ENCODE peak calls at places on chromosomes 6 and 20, in six cellular contexts. A is A673, T is tibial nerve, Y is IMR-90, J is uterus, B is transverse colon. R is an unnamed sample.
A peak's percentile ranks its signal among the peaks of the same experiment; 100 is the strongest.

GRCh38 chr6:143243786-143244185 is 183.1 kb downstream of the AIG1 start:
- DNase-seq in A (no peak), T (no peak), Y (no peak), J (no peak), B (no peak), R (no peak)

GRCh38 chr6:144718431-144718830 is 433.3 kb downstream of the UTRN start:
- DNase-seq in A (no peak), T (no peak), Y (peak; percentile 55), J (no peak), B (no peak), R (no peak)

GRCh38 chr6:26333458-26334297 is 31.3 kb upstream of the BTN3A2 start:
- DNase-seq in A (no peak), T (no peak), Y (no peak), J (no peak), B (no peak), R (no peak)

GRCh38 chr20:24918579-24919566 is 30.2 kb upstream of the CST7 start:
- DNase-seq in A (no peak), T (no peak), Y (no peak), J (no peak), B (no peak), R (no peak)

GRCh38 chr6:30829016-30829415 is 55.3 kb upstream of the DDR1 start:
- DNase-seq in A (no peak), T (no peak), Y (no peak), J (no peak), B (no peak), R (no peak)

GRCh38 chr6:110537208-110538123 is 61.1 kb upstream of the SLC22A16 start:
- DNase-seq in A (peak; percentile 75), T (no peak), Y (peak; percentile 97), J (no peak), B (no peak), R (no peak)

GRCh38 chr6:396126-396520 is 4.6 kb downstream of the IRF4 start:
- DNase-seq in A (no peak), T (no peak), Y (no peak), J (no peak), B (no peak), R (no peak)

GRCh38 chr6:27667651-27668441 is 194.9 kb upstream of the ZNF184 start:
- DNase-seq in A (peak; percentile 55), T (no peak), Y (no peak), J (no peak), B (no peak), R (no peak)

GRCh38 chr6:118896339-118897136 is 2.6 kb downstream of the ASF1A start:
- DNase-seq in A (peak; percentile 69), T (no peak), Y (peak; percentile 69), J (no peak), B (no peak), R (no peak)

GRCh38 chr20:56412473-56412790 is 372 bp downstream of the CASS4 start:
- DNase-seq in A (no peak), T (no peak), Y (no peak), J (no peak), B (no peak), R (no peak)

GRCh38 chr20:56417911-56418310 is 5.9 kb downstream of the CASS4 start:
- DNase-seq in A (no peak), T (no peak), Y (peak; percentile 58), J (no peak), B (no peak), R (no peak)

GRCh38 chr20:56417402-56417801 is 5.3 kb downstream of the CASS4 start:
- DNase-seq in A (no peak), T (no peak), Y (no peak), J (no peak), B (no peak), R (no peak)

GRCh38 chr20:56412949-56413348 is 889 bp downstream of the CASS4 start:
- DNase-seq in A (no peak), T (no peak), Y (no peak), J (no peak), B (no peak), R (no peak)

DNA sequence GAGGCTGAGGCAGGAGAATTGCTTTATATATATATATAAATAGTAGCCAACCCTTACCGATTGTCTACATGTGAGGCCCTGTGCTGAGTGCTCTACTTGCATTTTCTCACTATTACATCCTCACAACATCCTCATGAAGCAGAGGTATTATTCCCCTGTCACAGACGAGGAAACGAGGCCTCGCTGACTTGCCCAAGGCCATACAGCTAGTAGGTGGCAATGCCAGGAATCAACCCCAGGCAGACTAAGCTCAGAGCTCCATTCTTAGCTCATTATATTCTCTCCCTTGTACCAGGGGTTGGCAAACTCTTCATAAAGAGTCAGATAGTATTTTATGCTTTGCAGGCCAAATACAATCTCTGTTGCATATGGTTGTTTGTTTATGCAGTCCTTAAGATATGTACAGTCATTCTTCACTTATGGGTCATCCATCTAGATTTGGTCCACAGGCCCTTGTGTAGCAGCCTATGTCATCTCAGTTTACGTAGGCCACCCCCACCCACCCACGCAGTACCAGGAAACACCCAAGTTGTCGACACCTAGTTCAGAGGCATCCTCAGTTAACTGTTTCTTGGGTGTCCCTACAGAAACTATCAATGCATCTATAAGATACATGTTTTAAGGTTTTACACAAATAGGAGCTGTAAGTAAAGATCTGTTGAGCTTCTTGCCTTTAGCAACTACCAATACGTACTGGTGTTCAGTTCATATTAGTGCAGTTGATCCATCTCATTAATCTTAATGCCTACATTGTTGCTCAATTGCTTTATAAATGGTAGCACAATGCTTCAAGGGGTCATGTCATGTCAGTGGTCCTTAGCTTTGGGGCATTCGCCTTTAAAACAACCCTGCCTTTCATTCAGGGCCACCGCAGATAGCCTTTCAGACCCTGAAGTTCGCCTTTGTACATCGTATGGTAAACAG is 3.0 kb downstream of the CASS4 start:
- DNase-seq in A (no peak), T (no peak), Y (peak; percentile 97), J (no peak), B (no peak), R (no peak)
- H3K4me1 ChIP-seq in A (no peaks in the 10 kb centered on the region), T (peaks cover 9% of the 10 kb centered on the region), Y (peaks cover 37% of the 10 kb centered on the region), J (no peaks in the 10 kb centered on the region), B (no peaks in the 10 kb centered on the region), R (peaks cover 14% of the 10 kb centered on the region)

GRCh38 chr6:6505111-6505510 is 83.4 kb upstream of the LY86 start:
- DNase-seq in A (no peak), T (no peak), Y (no peak), J (no peak), B (no peak), R (no peak)
- TF ChIP-seq CTCF in A (peak; percentile 35), T (no peak), Y (no peak), J (no peak), B (no peak), R (no peak)

DNA sequence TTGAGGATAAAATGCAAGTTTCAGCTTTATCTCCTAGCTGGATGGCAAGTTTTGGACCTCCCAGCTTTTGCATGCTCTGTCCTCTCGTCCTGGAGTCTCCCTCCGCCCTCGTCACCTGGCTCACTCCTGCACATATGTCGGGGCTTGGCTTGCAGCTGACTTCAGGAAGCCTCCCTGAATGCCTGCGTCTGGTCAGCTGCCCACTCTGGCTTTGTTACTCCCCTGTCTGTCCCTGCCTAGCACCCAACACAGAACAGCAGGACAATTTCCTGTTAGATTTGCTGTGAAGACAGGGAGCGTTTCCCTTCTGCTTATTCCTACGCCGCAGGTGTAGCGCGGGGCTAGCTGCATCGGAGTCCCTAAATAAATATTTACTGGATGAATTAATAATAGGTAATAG is 5.4 kb downstream of the JPH2 start:
- DNase-seq in A (no peak), T (no peak), Y (no peak), J (peak; percentile 59), B (no peak), R (peak; percentile 29)
- H3K4me1 ChIP-seq in A (peaks cover under 1% of the 10 kb centered on the region), T (peaks cover under 1% of the 10 kb centered on the region), Y (peaks cover 10% of the 10 kb centered on the region), J (no peaks in the 10 kb centered on the region), B (peaks cover 16% of the 10 kb centered on the region), R (peaks cover 10% of the 10 kb centered on the region)

GRCh38 chr6:133856911-133857310 is 32.0 kb upstream of the TCF21 start:
- DNase-seq in A (no peak), T (no peak), Y (no peak), J (no peak), B (no peak), R (no peak)

GRCh38 chr6:133855599-133855972 is 33.3 kb upstream of the TCF21 start:
- DNase-seq in A (no peak), T (no peak), Y (no peak), J (no peak), B (no peak), R (no peak)

GRCh38 chr6:133855994-133856393 is 32.9 kb upstream of the TCF21 start:
- DNase-seq in A (no peak), T (no peak), Y (no peak), J (no peak), B (no peak), R (no peak)

GRCh38 chr6:133854167-133854632 is 34.7 kb upstream of the TCF21 start:
- DNase-seq in A (no peak), T (no peak), Y (no peak), J (no peak), B (no peak), R (no peak)

GRCh38 chr6:133854633-133855598 is 34.0 kb upstream of the TCF21 start:
- DNase-seq in A (no peak), T (no peak), Y (no peak), J (no peak), B (no peak), R (no peak)
- TF ChIP-seq CTCF in A (no peak), T (no peak), Y (peak; percentile 3), J (no peak), B (no peak), R (no peak)

DNA sequence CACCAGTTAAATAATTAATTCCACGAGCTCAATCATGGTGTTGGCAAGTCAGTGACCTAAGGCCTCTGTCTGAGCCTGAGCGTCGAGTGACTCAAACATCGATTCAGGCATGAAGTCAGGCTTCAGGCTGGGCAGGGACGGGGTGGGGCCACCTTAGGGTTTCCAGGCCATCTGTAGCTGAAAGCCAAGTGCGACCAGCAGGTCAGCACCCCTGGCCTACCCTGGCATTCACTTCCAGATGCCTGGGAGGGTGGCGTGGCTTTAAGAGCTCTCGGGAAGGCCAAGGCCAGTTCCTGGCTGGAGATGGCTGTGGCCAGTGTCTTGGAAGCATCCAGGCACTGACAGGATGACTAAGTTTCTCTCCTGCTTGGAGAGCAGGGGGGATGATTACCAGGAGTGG is 113.4 kb downstream of the DACT2 start:
- DNase-seq in A (no peak), T (no peak), Y (no peak), J (no peak), B (no peak), R (no peak)
- H3K4me1 ChIP-seq in A (no peaks in the 10 kb centered on the region), T (no peaks in the 10 kb centered on the region), Y (no peaks in the 10 kb centered on the region), J (no peaks in the 10 kb centered on the region), B (no peaks in the 10 kb centered on the region), R (peaks cover 3% of the 10 kb centered on the region)

GRCh38 chr6:36605560-36606391 is 11.6 kb downstream of the SRSF3 start:
- DNase-seq in A (no peak), T (no peak), Y (no peak), J (no peak), B (no peak), R (peak; percentile 34)
- TF ChIP-seq CTCF in A (no peak), T (no peak), Y (no peak), J (no peak), B (no peak), R (no peak)

R was measured in suprapubic skin.